ENCODE peak calls at places on chromosome 9, in ten cellular contexts. One of them, this sample, is unnamed.

GRCh38 chr9:69325409-69326212 is 596 bp downstream of the ENTREP1 start:
- DNase-seq in transverse colon: peak
- DNase-seq in cardiac fibroblast: no peak
- DNase-seq in upper lobe of right lung: peak
- DNase-seq in OCI-LY7: no peak
- DNase-seq in fibroblast of pulmonary artery: no peak
- DNase-seq in CD4-positive, alpha-beta T cell: no peak
- DNase-seq in RWPE2: no peak
- DNase-seq in right atrium auricular region: no peak
- DNase-seq in lower lobe of right lung: peak
- DNase-seq in this sample: no peak

GRCh38 chr9:32278991-32279390 is 105.5 kb upstream of the ACO1 start:
- DNase-seq in transverse colon: no peak
- DNase-seq in cardiac fibroblast: no peak
- DNase-seq in upper lobe of right lung: no peak
- DNase-seq in OCI-LY7: no peak
- DNase-seq in fibroblast of pulmonary artery: no peak
- DNase-seq in CD4-positive, alpha-beta T cell: no peak
- DNase-seq in RWPE2: no peak
- DNase-seq in right atrium auricular region: no peak
- DNase-seq in lower lobe of right lung: no peak
- DNase-seq in this sample: no peak

GRCh38 chr9:123397975-123398374 is 42.0 kb downstream of the CRB2 start:
- DNase-seq in transverse colon: no peak
- DNase-seq in cardiac fibroblast: no peak
- DNase-seq in upper lobe of right lung: no peak
- DNase-seq in OCI-LY7: no peak
- DNase-seq in fibroblast of pulmonary artery: no peak
- DNase-seq in CD4-positive, alpha-beta T cell: no peak
- DNase-seq in RWPE2: no peak
- DNase-seq in right atrium auricular region: no peak
- DNase-seq in lower lobe of right lung: no peak
- DNase-seq in this sample: no peak

GRCh38 chr9:32877103-32877502 is 93.8 kb downstream of the TMEM215 start:
- DNase-seq in transverse colon: no peak
- DNase-seq in cardiac fibroblast: no peak
- DNase-seq in upper lobe of right lung: no peak
- DNase-seq in OCI-LY7: no peak
- DNase-seq in fibroblast of pulmonary artery: no peak
- DNase-seq in CD4-positive, alpha-beta T cell: no peak
- DNase-seq in RWPE2: no peak
- DNase-seq in right atrium auricular region: no peak
- DNase-seq in lower lobe of right lung: no peak
- DNase-seq in this sample: no peak

GRCh38 chr9:114936566-114936965 is 6.2 kb upstream of the TNFSF8 start:
- DNase-seq in transverse colon: no peak
- DNase-seq in cardiac fibroblast: no peak
- DNase-seq in upper lobe of right lung: no peak
- DNase-seq in OCI-LY7: no peak
- DNase-seq in fibroblast of pulmonary artery: no peak
- DNase-seq in CD4-positive, alpha-beta T cell: no peak
- DNase-seq in RWPE2: no peak
- DNase-seq in right atrium auricular region: no peak
- DNase-seq in lower lobe of right lung: no peak
- DNase-seq in this sample: no peak

GRCh38 chr9:6441269-6441668 is 28.3 kb downstream of the UHRF2 start:
- DNase-seq in transverse colon: no peak
- DNase-seq in cardiac fibroblast: peak
- DNase-seq in upper lobe of right lung: no peak
- DNase-seq in OCI-LY7: no peak
- DNase-seq in fibroblast of pulmonary artery: peak
- DNase-seq in CD4-positive, alpha-beta T cell: no peak
- DNase-seq in RWPE2: no peak
- DNase-seq in right atrium auricular region: no peak
- DNase-seq in lower lobe of right lung: no peak
- DNase-seq in this sample: no peak

GRCh38 chr9:91945277-91946074 is 4.6 kb downstream of the ROR2 start:
- DNase-seq in transverse colon: peak
- DNase-seq in cardiac fibroblast: no peak
- DNase-seq in upper lobe of right lung: no peak
- DNase-seq in OCI-LY7: no peak
- DNase-seq in fibroblast of pulmonary artery: peak
- DNase-seq in CD4-positive, alpha-beta T cell: no peak
- DNase-seq in RWPE2: no peak
- DNase-seq in right atrium auricular region: no peak
- DNase-seq in lower lobe of right lung: no peak
- DNase-seq in this sample: no peak

GRCh38 chr9:124776952-124777645 is at the start of gene OLFML2A:
- DNase-seq in transverse colon: peak
- DNase-seq in cardiac fibroblast: no peak
- DNase-seq in upper lobe of right lung: peak
- DNase-seq in OCI-LY7: peak
- DNase-seq in fibroblast of pulmonary artery: no peak
- DNase-seq in CD4-positive, alpha-beta T cell: no peak
- DNase-seq in RWPE2: no peak
- DNase-seq in right atrium auricular region: no peak
- DNase-seq in lower lobe of right lung: no peak
- DNase-seq in this sample: no peak

GRCh38 chr9:31445357-31445756 is 939.1 kb upstream of the ACO1 start:
- DNase-seq in transverse colon: no peak
- DNase-seq in cardiac fibroblast: no peak
- DNase-seq in upper lobe of right lung: no peak
- DNase-seq in OCI-LY7: no peak
- DNase-seq in fibroblast of pulmonary artery: no peak
- DNase-seq in CD4-positive, alpha-beta T cell: no peak
- DNase-seq in RWPE2: no peak
- DNase-seq in right atrium auricular region: no peak
- DNase-seq in lower lobe of right lung: no peak
- DNase-seq in this sample: no peak

GRCh38 chr9:112921549-112921948 is 30.9 kb upstream of the SLC46A2 start:
- DNase-seq in transverse colon: no peak
- DNase-seq in cardiac fibroblast: peak
- DNase-seq in upper lobe of right lung: no peak
- DNase-seq in OCI-LY7: peak
- DNase-seq in fibroblast of pulmonary artery: peak
- DNase-seq in CD4-positive, alpha-beta T cell: no peak
- DNase-seq in RWPE2: no peak
- DNase-seq in right atrium auricular region: no peak
- DNase-seq in lower lobe of right lung: no peak
- DNase-seq in this sample: no peak

GRCh38 chr9:91890662-91891061 is 59.4 kb downstream of the ROR2 start:
- DNase-seq in transverse colon: no peak
- DNase-seq in cardiac fibroblast: no peak
- DNase-seq in upper lobe of right lung: no peak
- DNase-seq in OCI-LY7: no peak
- DNase-seq in fibroblast of pulmonary artery: no peak
- DNase-seq in CD4-positive, alpha-beta T cell: no peak
- DNase-seq in RWPE2: no peak
- DNase-seq in right atrium auricular region: no peak
- DNase-seq in lower lobe of right lung: no peak
- DNase-seq in this sample: no peak

DNA sequence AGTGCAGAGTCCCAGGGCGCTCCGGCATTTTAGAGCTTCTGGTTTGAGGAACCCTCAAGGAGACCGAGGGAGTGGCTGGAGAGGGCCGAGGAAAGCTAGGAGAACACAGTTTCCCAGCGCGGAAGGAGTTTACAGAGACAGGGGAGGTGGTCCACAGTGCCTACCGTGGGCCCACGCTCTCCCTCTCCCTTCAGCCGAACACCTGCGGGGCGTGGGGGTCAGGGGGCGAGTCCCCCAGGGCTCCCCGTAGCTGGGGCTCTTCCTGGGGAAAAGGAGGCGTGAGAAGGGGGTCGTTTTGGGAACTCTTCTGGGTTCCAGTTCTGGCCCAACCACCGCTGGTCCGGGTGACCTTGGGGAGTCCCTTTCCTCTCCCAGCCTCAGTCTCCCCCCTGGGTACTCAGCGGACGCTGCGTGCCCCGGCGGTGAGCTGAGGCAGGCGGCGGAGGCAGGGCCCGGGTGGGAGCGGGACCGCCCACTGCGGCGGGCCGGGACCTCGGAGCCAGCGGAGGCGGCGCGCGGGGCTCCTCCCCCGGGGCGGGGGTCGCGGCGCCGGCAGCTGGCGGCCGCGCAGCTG is 368 bp upstream of the FRMPD1 start:
- DNase-seq in transverse colon: no peak
- DNase-seq in cardiac fibroblast: no peak
- DNase-seq in upper lobe of right lung: no peak
- DNase-seq in OCI-LY7: no peak
- DNase-seq in fibroblast of pulmonary artery: no peak
- DNase-seq in CD4-positive, alpha-beta T cell: no peak
- DNase-seq in RWPE2: no peak
- DNase-seq in right atrium auricular region: no peak
- DNase-seq in lower lobe of right lung: no peak
- DNase-seq in this sample: no peak
- TF ChIP-seq CTCF in transverse colon: no peak
- TF ChIP-seq CTCF in cardiac fibroblast: no peak
- TF ChIP-seq CTCF in upper lobe of right lung: no peak
- TF ChIP-seq CTCF in OCI-LY7: no peak
- TF ChIP-seq CTCF in fibroblast of pulmonary artery: no peak
- TF ChIP-seq CTCF in CD4-positive, alpha-beta T cell: no peak
- TF ChIP-seq CTCF in RWPE2: no peak
- TF ChIP-seq CTCF in right atrium auricular region: no peak
- TF ChIP-seq CTCF in lower lobe of right lung: no peak
- TF ChIP-seq CTCF in this sample: no peak

GRCh38 chr9:87834357-87834756 is 48.3 kb upstream of the SPATA31E1 start:
- DNase-seq in transverse colon: no peak
- DNase-seq in cardiac fibroblast: no peak
- DNase-seq in upper lobe of right lung: no peak
- DNase-seq in OCI-LY7: no peak
- DNase-seq in fibroblast of pulmonary artery: no peak
- DNase-seq in CD4-positive, alpha-beta T cell: no peak
- DNase-seq in RWPE2: no peak
- DNase-seq in right atrium auricular region: no peak
- DNase-seq in lower lobe of right lung: no peak
- DNase-seq in this sample: no peak
- TF ChIP-seq CTCF in transverse colon: no peak
- TF ChIP-seq CTCF in cardiac fibroblast: peak
- TF ChIP-seq CTCF in upper lobe of right lung: no peak
- TF ChIP-seq CTCF in OCI-LY7: peak
- TF ChIP-seq CTCF in fibroblast of pulmonary artery: no peak
- TF ChIP-seq CTCF in CD4-positive, alpha-beta T cell: no peak
- TF ChIP-seq CTCF in RWPE2: no peak
- TF ChIP-seq CTCF in right atrium auricular region: no peak
- TF ChIP-seq CTCF in lower lobe of right lung: no peak
- TF ChIP-seq CTCF in this sample: no peak

DNA sequence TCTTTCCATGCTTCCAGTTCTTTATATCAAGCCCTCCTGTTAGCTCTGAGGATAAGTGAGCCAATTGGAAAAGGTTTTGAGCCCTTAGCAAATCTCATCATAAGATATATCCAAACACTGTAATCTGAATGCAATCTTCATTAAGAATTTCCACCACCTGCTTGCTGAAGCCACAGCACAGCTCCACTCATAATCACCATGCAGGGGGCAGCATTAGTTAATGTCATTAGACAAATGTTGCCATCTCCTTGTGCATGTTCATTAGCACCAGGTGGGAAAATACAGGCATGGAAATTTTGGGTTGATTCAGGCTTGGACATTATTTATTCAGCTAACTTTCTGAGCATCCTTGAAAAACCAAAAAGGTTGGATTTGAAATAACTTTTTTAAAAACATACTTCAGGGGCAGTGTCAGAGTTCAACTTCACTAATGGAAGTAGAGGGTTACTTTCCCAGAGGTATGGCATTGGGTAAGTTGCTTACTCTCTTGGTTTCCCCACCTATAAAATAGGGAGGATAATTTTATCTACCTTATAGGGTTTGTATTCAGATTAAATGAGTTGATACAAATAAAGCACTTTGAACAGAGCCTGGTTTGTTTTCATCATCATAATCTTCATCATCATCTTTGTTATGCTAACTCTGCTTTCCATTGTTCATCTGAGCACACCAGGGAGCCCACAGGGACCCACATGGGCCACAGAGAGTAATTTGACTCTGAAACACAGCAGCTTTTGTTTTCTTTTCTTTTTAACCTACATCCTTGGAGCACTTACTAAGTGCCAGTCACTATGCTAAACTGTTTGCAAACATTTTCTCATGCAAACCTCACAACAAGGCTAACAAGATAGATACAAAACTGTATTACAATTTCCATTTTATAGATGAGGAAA is 179.0 kb upstream of the SLC24A2 start:
- DNase-seq in transverse colon: no peak
- DNase-seq in cardiac fibroblast: peak
- DNase-seq in upper lobe of right lung: no peak
- DNase-seq in OCI-LY7: peak
- DNase-seq in fibroblast of pulmonary artery: no peak
- DNase-seq in CD4-positive, alpha-beta T cell: no peak
- DNase-seq in RWPE2: no peak
- DNase-seq in right atrium auricular region: no peak
- DNase-seq in lower lobe of right lung: no peak
- DNase-seq in this sample: peak
- TF ChIP-seq CTCF in transverse colon: no peak
- TF ChIP-seq CTCF in cardiac fibroblast: no peak
- TF ChIP-seq CTCF in upper lobe of right lung: no peak
- TF ChIP-seq CTCF in OCI-LY7: peak
- TF ChIP-seq CTCF in fibroblast of pulmonary artery: no peak
- TF ChIP-seq CTCF in CD4-positive, alpha-beta T cell: no peak
- TF ChIP-seq CTCF in RWPE2: no peak
- TF ChIP-seq CTCF in right atrium auricular region: no peak
- TF ChIP-seq CTCF in lower lobe of right lung: no peak
- TF ChIP-seq CTCF in this sample: peak

DNA sequence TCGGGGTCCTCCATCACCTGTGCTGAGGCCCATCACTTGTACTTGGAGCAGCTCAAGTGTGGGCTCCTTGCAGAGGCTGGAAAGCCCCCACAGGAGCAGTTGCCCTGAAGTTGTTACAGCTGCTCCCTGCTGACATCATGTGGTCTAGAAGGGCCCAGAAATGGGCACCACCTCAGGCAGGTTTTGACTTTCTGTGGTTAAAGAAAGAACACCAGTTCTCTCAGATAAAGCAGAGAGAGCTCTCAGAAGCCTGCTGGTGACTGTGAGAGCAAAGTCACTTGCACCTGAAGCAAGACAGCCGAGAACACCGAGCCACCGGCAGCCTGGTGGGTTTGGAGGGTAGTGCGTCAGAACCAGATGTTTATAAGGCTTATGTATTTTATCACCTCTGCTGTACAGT is 70.4 kb downstream of the MVB12B start:
- DNase-seq in transverse colon: peak
- DNase-seq in cardiac fibroblast: no peak
- DNase-seq in upper lobe of right lung: no peak
- DNase-seq in OCI-LY7: peak
- DNase-seq in fibroblast of pulmonary artery: no peak
- DNase-seq in CD4-positive, alpha-beta T cell: peak
- DNase-seq in RWPE2: no peak
- DNase-seq in right atrium auricular region: no peak
- DNase-seq in lower lobe of right lung: no peak
- DNase-seq in this sample: peak
- TF ChIP-seq CTCF in transverse colon: no peak
- TF ChIP-seq CTCF in cardiac fibroblast: peak
- TF ChIP-seq CTCF in upper lobe of right lung: no peak
- TF ChIP-seq CTCF in OCI-LY7: peak
- TF ChIP-seq CTCF in fibroblast of pulmonary artery: no peak
- TF ChIP-seq CTCF in CD4-positive, alpha-beta T cell: peak
- TF ChIP-seq CTCF in RWPE2: no peak
- TF ChIP-seq CTCF in right atrium auricular region: no peak
- TF ChIP-seq CTCF in lower lobe of right lung: peak
- TF ChIP-seq CTCF in this sample: peak

DNA sequence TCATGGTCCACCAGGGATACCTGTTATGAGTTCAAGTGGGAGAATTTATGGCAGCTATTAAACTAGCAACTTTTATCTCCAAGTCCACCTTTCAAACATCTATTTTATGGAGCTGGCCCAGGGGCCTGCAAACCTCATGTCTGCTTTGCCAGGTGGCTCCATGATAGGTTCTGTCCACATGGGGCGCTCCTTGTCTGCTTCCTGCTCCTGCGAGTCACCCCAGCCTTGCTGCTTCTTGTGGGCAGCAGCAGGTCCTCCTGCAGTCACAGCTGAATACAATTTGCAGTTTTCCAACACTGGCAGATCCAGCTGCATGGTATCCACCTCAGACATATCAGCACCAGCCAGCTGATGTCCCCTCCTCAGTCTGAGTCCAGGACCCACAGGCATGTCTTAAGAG is 39.6 kb upstream of the FRRS1L start:
- DNase-seq in transverse colon: no peak
- DNase-seq in cardiac fibroblast: peak
- DNase-seq in upper lobe of right lung: no peak
- DNase-seq in OCI-LY7: no peak
- DNase-seq in fibroblast of pulmonary artery: no peak
- DNase-seq in CD4-positive, alpha-beta T cell: no peak
- DNase-seq in RWPE2: no peak
- DNase-seq in right atrium auricular region: no peak
- DNase-seq in lower lobe of right lung: no peak
- DNase-seq in this sample: peak
- TF ChIP-seq CTCF in transverse colon: no peak
- TF ChIP-seq CTCF in cardiac fibroblast: peak
- TF ChIP-seq CTCF in upper lobe of right lung: no peak
- TF ChIP-seq CTCF in OCI-LY7: peak
- TF ChIP-seq CTCF in fibroblast of pulmonary artery: no peak
- TF ChIP-seq CTCF in CD4-positive, alpha-beta T cell: no peak
- TF ChIP-seq CTCF in RWPE2: no peak
- TF ChIP-seq CTCF in right atrium auricular region: no peak
- TF ChIP-seq CTCF in lower lobe of right lung: no peak
- TF ChIP-seq CTCF in this sample: no peak

This sample was measured in DND-41.